ENCODE peak calls at places on chromosomes 5 and 9, in six cellular contexts. Z is HepG2, O is HCT116, J is WTC11, V is H1, F is K562. X is an unnamed sample.

GRCh38 chr9:130451509-130452388 is 7.0 kb downstream of the ASS1 start:
- DNase-seq in Z (peak; percentile 61), O (no peak), J (peak; percentile 80), V (no peak), F (peak; percentile 67), X (no peak)

GRCh38 chr9:4318741-4319140 is 18.9 kb upstream of the GLIS3 start:
- DNase-seq in Z (no peak), O (no peak), J (no peak), V (no peak), F (no peak), X (no peak)

GRCh38 chr5:157215826-157216167 is 35.2 kb downstream of the ITK start:
- DNase-seq in Z (no peak), O (no peak), J (no peak), V (no peak), F (no peak), X (no peak)

GRCh38 chr5:98301567-98301966 is 471.9 kb upstream of the RGMB start:
- DNase-seq in Z (no peak), O (no peak), J (no peak), V (no peak), F (no peak), X (no peak)

GRCh38 chr9:69572611-69573010 is 99.6 kb downstream of the APBA1 start:
- DNase-seq in Z (no peak), O (no peak), J (no peak), V (no peak), F (no peak), X (no peak)

GRCh38 chr5:74396913-74397606 is 243.5 kb downstream of the ENC1 start:
- DNase-seq in Z (peak; percentile 40), O (no peak), J (no peak), V (no peak), F (no peak), X (no peak)

GRCh38 chr5:64690104-64690416 is 243 bp upstream of the SHISAL2B start:
- DNase-seq in Z (no peak), O (no peak), J (no peak), V (no peak), F (no peak), X (no peak)

GRCh38 chr5:79191457-79191856 is 44.5 kb upstream of the JMY start:
- DNase-seq in Z (no peak), O (no peak), J (no peak), V (peak; percentile 7), F (no peak), X (no peak)

GRCh38 chr5:24510523-24510988 is 134.2 kb downstream of the CDH10 start:
- DNase-seq in Z (peak; percentile 82), O (no peak), J (no peak), V (no peak), F (no peak), X (no peak)

GRCh38 chr9:130421802-130422276 is 22.9 kb upstream of the ASS1 start:
- DNase-seq in Z (no peak), O (no peak), J (peak; percentile 47), V (no peak), F (no peak), X (no peak)

GRCh38 chr9:108296056-108296455 is 559.7 kb downstream of the ACTL7B start:
- DNase-seq in Z (no peak), O (no peak), J (no peak), V (no peak), F (no peak), X (no peak)

GRCh38 chr5:140049205-140049604 is 6.1 kb upstream of the NRG2 start:
- DNase-seq in Z (no peak), O (no peak), J (no peak), V (no peak), F (no peak), X (no peak)

GRCh38 chr9:136628287-136628686 is 34.4 kb upstream of the EGFL7 start:
- DNase-seq in Z (no peak), O (no peak), J (no peak), V (no peak), F (no peak), X (no peak)

GRCh38 chr9:136631038-136632000 is 31.4 kb upstream of the EGFL7 start:
- DNase-seq in Z (peak; percentile 65), O (peak; percentile 60), J (peak; percentile 78), V (peak; percentile 27), F (peak; percentile 72), X (peak; percentile 40)

GRCh38 chr9:136630662-136630992 is 32.1 kb upstream of the EGFL7 start:
- DNase-seq in Z (no peak), O (no peak), J (no peak), V (no peak), F (no peak), X (no peak)

GRCh38 chr9:136629001-136629878 is 33.5 kb upstream of the EGFL7 start:
- DNase-seq in Z (no peak), O (no peak), J (no peak), V (no peak), F (no peak), X (no peak)

DNA sequence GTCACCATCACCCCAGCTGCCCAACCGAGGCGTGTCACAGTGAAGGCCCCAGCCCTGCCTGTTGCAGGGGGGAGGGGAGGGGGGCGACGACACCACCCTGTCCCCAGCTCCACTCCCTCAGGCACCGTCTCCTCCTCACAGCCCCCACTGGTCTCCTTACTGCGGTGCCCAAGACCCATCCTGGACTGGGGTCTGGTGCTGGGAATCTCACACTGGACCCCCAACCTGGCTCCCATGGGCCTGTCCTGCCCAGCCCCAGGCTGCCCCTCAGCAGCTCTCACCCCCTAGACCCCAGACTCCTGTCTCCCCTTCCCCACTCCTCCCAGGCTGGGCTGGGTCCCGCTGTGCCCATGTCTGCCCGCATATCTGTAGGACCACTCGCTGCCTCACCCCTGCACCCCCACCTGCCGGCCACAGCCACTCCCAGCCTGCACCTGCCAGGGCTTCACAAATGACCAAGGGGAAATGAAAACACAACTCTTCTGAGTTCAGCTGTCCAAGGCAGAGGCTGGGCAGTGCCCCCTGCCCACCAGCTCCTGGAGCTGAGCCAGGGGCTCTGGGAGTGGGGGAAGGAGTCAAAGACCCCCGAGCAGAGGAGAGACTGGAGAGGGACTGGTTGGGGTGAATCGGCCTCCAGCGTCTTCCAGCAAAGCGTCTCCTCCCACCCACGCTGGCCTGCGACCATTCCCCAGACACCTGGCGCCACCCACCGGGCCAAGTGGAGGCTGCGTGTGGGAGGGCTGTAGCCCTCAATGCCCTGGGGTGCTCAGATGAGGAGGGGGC is 32.6 kb upstream of the EGFL7 start:
- DNase-seq in Z (peak; percentile 39), O (no peak), J (peak; percentile 86), V (peak; percentile 36), F (peak; percentile 77), X (no peak)
- TF ChIP-seq ATF3 in Z (no peak), O (no peak), J (no peak), V (no peak), F (no peak), X (no peak)

DNA sequence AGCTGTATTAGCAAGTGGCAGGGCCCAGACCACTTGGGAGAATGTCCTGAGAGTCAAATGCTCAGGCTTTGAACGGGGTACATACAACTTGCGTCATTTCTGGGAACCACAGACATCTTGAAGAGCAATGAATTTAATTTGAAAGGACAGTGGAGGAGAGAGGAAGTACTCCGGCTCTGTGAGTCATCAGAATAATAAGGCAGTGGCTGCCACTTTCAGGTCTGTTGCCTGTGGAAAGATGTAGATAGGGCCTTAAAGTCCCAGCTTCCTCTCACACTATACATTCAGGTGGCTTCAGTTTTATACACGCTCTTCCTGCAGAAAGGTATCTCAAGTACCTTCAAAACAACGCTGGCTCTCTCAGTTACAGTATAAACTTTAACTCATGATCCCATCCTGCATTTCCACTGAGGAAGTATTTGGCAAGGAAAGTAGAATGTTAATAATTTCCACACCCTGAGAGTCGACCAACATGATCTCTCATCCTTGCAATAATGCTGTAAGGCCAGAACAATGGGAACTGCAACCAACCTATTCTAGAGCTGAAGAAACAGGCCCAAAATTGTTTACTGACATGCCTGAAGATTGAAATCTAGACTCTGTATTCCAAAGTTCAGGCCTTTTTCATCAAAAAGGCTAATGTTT is 6.8 kb upstream of the PRUNE2 start:
- DNase-seq in Z (no peak), O (peak; percentile 7), J (no peak), V (no peak), F (peak; percentile 3), X (no peak)
- TF ChIP-seq ATF3 in Z (no peak), O (no peak), J (no peak), V (no peak), F (no peak), X (no peak)

GRCh38 chr9:84849049-84849448 is 179.5 kb downstream of the NTRK2 start:
- DNase-seq in Z (no peak), O (no peak), J (no peak), V (no peak), F (no peak), X (no peak)

GRCh38 chr9:84852902-84853301 is 183.4 kb downstream of the NTRK2 start:
- DNase-seq in Z (no peak), O (no peak), J (no peak), V (no peak), F (no peak), X (no peak)

GRCh38 chr9:84856181-84856632 is 186.7 kb downstream of the NTRK2 start:
- DNase-seq in Z (no peak), O (no peak), J (no peak), V (no peak), F (no peak), X (no peak)

GRCh38 chr9:84850830-84851372 is 181.4 kb downstream of the NTRK2 start:
- DNase-seq in Z (peak; percentile 12), O (no peak), J (no peak), V (no peak), F (no peak), X (no peak)

GRCh38 chr9:84851935-84852585 is 182.5 kb downstream of the NTRK2 start:
- DNase-seq in Z (no peak), O (peak; percentile 68), J (peak; percentile 19), V (peak; percentile 54), F (no peak), X (no peak)
- TF ChIP-seq ATF3 in Z (no peak), O (no peak), J (no peak), V (no peak), F (no peak), X (no peak)

DNA sequence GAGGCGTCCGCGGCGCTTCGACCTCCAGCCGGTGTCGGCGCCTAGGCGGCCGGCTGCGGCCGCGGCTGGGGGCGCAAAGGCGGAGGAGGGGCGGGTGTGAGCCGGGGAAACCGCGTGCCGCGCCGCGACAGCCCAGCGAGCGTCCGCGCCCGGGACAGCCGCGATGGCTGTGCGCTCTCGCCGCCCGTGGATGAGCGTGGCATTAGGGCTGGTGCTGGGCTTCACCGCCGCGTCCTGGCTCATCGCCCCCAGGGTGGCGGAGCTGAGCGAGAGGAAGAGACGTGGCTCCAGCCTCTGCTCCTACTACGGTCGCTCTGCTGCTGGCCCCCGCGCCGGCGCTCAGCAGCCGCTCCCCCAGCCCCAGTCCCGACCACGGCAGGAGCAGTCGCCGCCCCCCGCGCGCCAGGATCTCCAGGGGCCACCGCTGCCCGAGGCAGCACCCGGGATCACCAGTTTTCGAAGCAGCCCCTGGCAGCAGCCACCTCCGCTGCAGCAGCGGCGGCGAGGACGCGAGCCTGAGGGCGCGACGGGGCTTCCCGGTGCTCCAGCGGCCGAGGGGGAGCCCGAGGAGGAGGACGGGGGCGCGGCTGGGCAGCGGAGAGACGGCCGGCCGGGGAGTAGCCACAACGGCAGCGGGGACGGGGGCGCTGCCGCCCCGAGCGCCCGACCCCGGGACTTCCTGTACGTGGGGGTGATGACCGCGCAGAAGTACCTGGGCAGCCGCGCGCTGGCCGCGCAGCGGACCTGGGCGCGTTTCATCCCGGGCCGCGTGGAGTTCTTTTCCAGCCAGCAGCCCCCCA is 602 bp downstream of the CHSY3 start:
- DNase-seq in Z (no peak), O (no peak), J (peak; percentile 30), V (no peak), F (no peak), X (no peak)
- TF ChIP-seq ATF3 in Z (no peak), O (no peak), J (no peak), V (no peak), F (no peak), X (no peak)

X was measured in GM12878.